ENCODE peak calls at places on chromosome 16, in four cellular contexts. One of them, this sample, is unnamed.

GRCh38 chr16:8721693-8722348 is 47.4 kb downstream of the ABAT start:
- DNase-seq in K562: peak; percentile 9
- DNase-seq in HCT116: no peak
- DNase-seq in HepG2: no peak
- DNase-seq in this sample: no peak

GRCh38 chr16:89827383-89828198 is 684 bp upstream of the SPIRE2 start:
- DNase-seq in K562: peak; percentile 55
- DNase-seq in HCT116: peak; percentile 54
- DNase-seq in HepG2: peak; percentile 79
- DNase-seq in this sample: no peak

GRCh38 chr16:64278196-64278595 is 843.7 kb downstream of the CDH11 start:
- DNase-seq in K562: no peak
- DNase-seq in HCT116: no peak
- DNase-seq in HepG2: no peak
- DNase-seq in this sample: no peak

GRCh38 chr16:89170346-89171215 is 967 bp upstream of the CDH15 start:
- DNase-seq in K562: peak; percentile 41
- DNase-seq in HCT116: peak; percentile 57
- DNase-seq in HepG2: no peak
- DNase-seq in this sample: no peak

GRCh38 chr16:10817963-10818941 is at the start of gene TVP23A:
- DNase-seq in K562: peak; percentile 60
- DNase-seq in HCT116: no peak
- DNase-seq in HepG2: no peak
- DNase-seq in this sample: no peak

GRCh38 chr16:55668337-55669281 is 12.8 kb downstream of the SLC6A2 start:
- DNase-seq in K562: no peak
- DNase-seq in HCT116: no peak
- DNase-seq in HepG2: peak; percentile 33
- DNase-seq in this sample: peak; percentile 8

GRCh38 chr16:22386976-22387375 is 12.6 kb upstream of the CDR2 start:
- DNase-seq in K562: no peak
- DNase-seq in HCT116: no peak
- DNase-seq in HepG2: no peak
- DNase-seq in this sample: no peak

GRCh38 chr16:19840524-19841110 is 44.0 kb downstream of the GPRC5B start:
- DNase-seq in K562: peak; percentile 9
- DNase-seq in HCT116: no peak
- DNase-seq in HepG2: no peak
- DNase-seq in this sample: no peak

GRCh38 chr16:76378020-76378419 is 100.8 kb downstream of the CNTNAP4 start:
- DNase-seq in K562: no peak
- DNase-seq in HCT116: no peak
- DNase-seq in HepG2: no peak
- DNase-seq in this sample: no peak

GRCh38 chr16:50644730-50645129 is 36.4 kb downstream of the SNX20 start:
- DNase-seq in K562: no peak
- DNase-seq in HCT116: peak; percentile 19
- DNase-seq in HepG2: no peak
- DNase-seq in this sample: no peak

GRCh38 chr16:23026777-23027362 is 122.4 kb downstream of the USP31 start:
- DNase-seq in K562: peak; percentile 12
- DNase-seq in HCT116: no peak
- DNase-seq in HepG2: peak; percentile 37
- DNase-seq in this sample: no peak

GRCh38 chr16:12132290-12132689 is 155.8 kb downstream of the SNX29 start:
- DNase-seq in K562: no peak
- DNase-seq in HCT116: no peak
- DNase-seq in HepG2: no peak
- DNase-seq in this sample: no peak

GRCh38 chr16:89256651-89257254 is 39.2 kb downstream of the ZNF778 start:
- DNase-seq in K562: no peak
- DNase-seq in HCT116: no peak
- DNase-seq in HepG2: no peak
- DNase-seq in this sample: no peak

GRCh38 chr16:25855818-25856217 is 164.1 kb downstream of the HS3ST4 start:
- DNase-seq in K562: no peak
- DNase-seq in HCT116: no peak
- DNase-seq in HepG2: no peak
- DNase-seq in this sample: no peak

GRCh38 chr16:68403704-68404103 is 44.6 kb downstream of the SMPD3 start:
- DNase-seq in K562: no peak
- DNase-seq in HCT116: no peak
- DNase-seq in HepG2: no peak
- DNase-seq in this sample: no peak

GRCh38 chr16:85473909-85474640 is 139.0 kb upstream of the GSE1 start:
- DNase-seq in K562: no peak
- DNase-seq in HCT116: no peak
- DNase-seq in HepG2: no peak
- DNase-seq in this sample: no peak

GRCh38 chr16:85173981-85174751 is 61.9 kb upstream of the CIBAR2 start:
- DNase-seq in K562: peak; percentile 30
- DNase-seq in HCT116: peak; percentile 33
- DNase-seq in HepG2: peak; percentile 53
- DNase-seq in this sample: peak; percentile 24

GRCh38 chr16:72109300-72109699 is 15.7 kb downstream of the DHX38 start:
- DNase-seq in K562: no peak
- DNase-seq in HCT116: no peak
- DNase-seq in HepG2: no peak
- DNase-seq in this sample: no peak

GRCh38 chr16:49644143-49644460 is 211.8 kb downstream of the ZNF423 start:
- DNase-seq in K562: no peak
- DNase-seq in HCT116: no peak
- DNase-seq in HepG2: no peak
- DNase-seq in this sample: no peak

GRCh38 chr16:89721644-89722391 is 481 bp downstream of the ZNF276 start:
- DNase-seq in K562: peak; percentile 58
- DNase-seq in HCT116: no peak
- DNase-seq in HepG2: no peak
- DNase-seq in this sample: no peak

GRCh38 chr16:81189100-81189664 is 49.3 kb upstream of the BCO1 start:
- DNase-seq in K562: peak; percentile 62
- DNase-seq in HCT116: no peak
- DNase-seq in HepG2: no peak
- DNase-seq in this sample: no peak

GRCh38 chr16:55662641-55663040 is 6.9 kb downstream of the SLC6A2 start:
- DNase-seq in K562: no peak
- DNase-seq in HCT116: no peak
- DNase-seq in HepG2: no peak
- DNase-seq in this sample: no peak

GRCh38 chr16:17359778-17360177 is 111.0 kb downstream of the XYLT1 start:
- DNase-seq in K562: no peak
- DNase-seq in HCT116: no peak
- DNase-seq in HepG2: no peak
- DNase-seq in this sample: no peak

DNA sequence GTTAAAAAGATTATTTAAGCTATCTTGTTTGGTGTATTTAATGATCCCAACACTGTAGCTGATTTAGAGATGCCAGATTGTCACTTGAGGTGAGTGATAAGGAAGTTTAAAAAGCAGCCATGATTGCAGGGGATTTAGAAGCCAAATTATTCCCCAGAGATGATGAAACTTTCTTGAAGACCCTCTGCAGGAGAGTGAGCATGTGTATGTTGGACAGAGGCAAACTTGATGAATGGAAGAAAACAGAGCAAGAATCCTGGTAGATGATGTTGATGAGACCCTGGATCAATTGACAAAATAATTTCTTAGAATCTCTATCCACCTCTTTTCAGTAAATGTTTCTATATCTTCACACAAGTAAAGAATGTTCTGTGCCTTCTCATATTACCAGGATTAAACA is 14.4 kb upstream of the ADAMTS18 start:
- DNase-seq in K562: no peak
- DNase-seq in HCT116: no peak
- DNase-seq in HepG2: no peak
- DNase-seq in this sample: no peak
- TF ChIP-seq TCF7L2 in K562: no peak
- TF ChIP-seq TCF7L2 in HCT116: no peak
- TF ChIP-seq TCF7L2 in HepG2: no peak
- TF ChIP-seq TCF7L2 in this sample: no peak

GRCh38 chr16:31819948-31820347 is 53.7 kb upstream of the ZNF267 start:
- DNase-seq in K562: no peak
- DNase-seq in HCT116: no peak
- DNase-seq in HepG2: no peak
- DNase-seq in this sample: no peak
- H3K9me3 ChIP-seq in K562: no peaks in the 10 kb centered on the region
- H3K9me3 ChIP-seq in HCT116: no peaks in the 10 kb centered on the region
- H3K9me3 ChIP-seq in HepG2: no peaks in the 10 kb centered on the region
- H3K9me3 ChIP-seq in this sample: no peaks in the 10 kb centered on the region

GRCh38 chr16:1509307-1510221 is 16.4 kb downstream of the TELO2 start:
- DNase-seq in K562: no peak
- DNase-seq in HCT116: no peak
- DNase-seq in HepG2: no peak
- DNase-seq in this sample: no peak

GRCh38 chr16:1510941-1511351 is 17.8 kb downstream of the TELO2 start:
- DNase-seq in K562: no peak
- DNase-seq in HCT116: no peak
- DNase-seq in HepG2: no peak
- DNase-seq in this sample: no peak

GRCh38 chr16:1510272-1510671 is 17.1 kb downstream of the TELO2 start:
- DNase-seq in K562: no peak
- DNase-seq in HCT116: no peak
- DNase-seq in HepG2: no peak
- DNase-seq in this sample: no peak

GRCh38 chr16:1506494-1507213 is 13.5 kb downstream of the TELO2 start:
- DNase-seq in K562: no peak
- DNase-seq in HCT116: no peak
- DNase-seq in HepG2: no peak
- DNase-seq in this sample: no peak

GRCh38 chr16:1508494-1509167 is 15.5 kb downstream of the TELO2 start:
- DNase-seq in K562: no peak
- DNase-seq in HCT116: no peak
- DNase-seq in HepG2: no peak
- DNase-seq in this sample: no peak
- H3K27ac ChIP-seq in K562: no peak overlapping the region
- H3K27ac ChIP-seq in HCT116: no peak overlapping the region
- H3K27ac ChIP-seq in HepG2: no peak overlapping the region
- H3K27ac ChIP-seq in this sample: no peak overlapping the region

DNA sequence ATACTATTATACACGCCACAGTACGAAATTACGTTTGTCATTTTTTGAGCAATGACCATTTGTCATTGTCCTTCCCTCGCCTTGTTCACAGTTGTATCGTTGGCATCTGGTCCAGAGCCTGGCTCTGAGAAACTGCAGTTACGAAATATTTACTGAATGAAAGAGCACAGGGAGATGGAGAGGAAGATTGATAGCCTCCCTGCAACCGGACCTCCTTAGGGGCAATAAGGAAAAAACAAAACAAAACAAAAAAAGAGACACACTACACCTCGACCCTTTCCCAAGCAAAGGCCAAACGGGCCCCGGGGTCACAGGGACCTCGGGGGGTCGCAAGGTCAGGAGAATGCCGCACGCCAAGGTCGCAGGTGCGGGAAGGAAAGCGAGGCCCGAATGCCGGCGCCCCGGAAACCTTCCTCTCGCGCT is 857 bp downstream of the GOT2 start:
- DNase-seq in K562: peak; percentile 23
- DNase-seq in HCT116: no peak
- DNase-seq in HepG2: peak; percentile 26
- DNase-seq in this sample: no peak
- TF ChIP-seq TCF7L2 in K562: no peak
- TF ChIP-seq TCF7L2 in HCT116: no peak
- TF ChIP-seq TCF7L2 in HepG2: no peak
- TF ChIP-seq TCF7L2 in this sample: no peak

GRCh38 chr16:7399296-7399695 is 66.7 kb downstream of the RBFOX1 start:
- DNase-seq in K562: no peak
- DNase-seq in HCT116: no peak
- DNase-seq in HepG2: no peak
- DNase-seq in this sample: no peak
- H3K9me3 ChIP-seq in K562: no peaks in the 10 kb centered on the region
- H3K9me3 ChIP-seq in HCT116: peaks cover 23% of the 10 kb centered on the region
- H3K9me3 ChIP-seq in HepG2: no peaks in the 10 kb centered on the region
- H3K9me3 ChIP-seq in this sample: no peaks in the 10 kb centered on the region

GRCh38 chr16:66899945-66900688 is 18.6 kb downstream of the CDH16 start:
- DNase-seq in K562: peak; percentile 97
- DNase-seq in HCT116: no peak
- DNase-seq in HepG2: peak; percentile 72
- DNase-seq in this sample: no peak

GRCh38 chr16:66899310-66899944 is 19.1 kb downstream of the PDP2 start:
- DNase-seq in K562: peak; percentile 32
- DNase-seq in HCT116: no peak
- DNase-seq in HepG2: no peak
- DNase-seq in this sample: no peak

GRCh38 chr16:66900721-66901441 is 17.8 kb downstream of the CDH16 start:
- DNase-seq in K562: peak; percentile 60
- DNase-seq in HCT116: no peak
- DNase-seq in HepG2: no peak
- DNase-seq in this sample: no peak

GRCh38 chr16:66898207-66898606 is 17.9 kb downstream of the PDP2 start:
- DNase-seq in K562: no peak
- DNase-seq in HCT116: no peak
- DNase-seq in HepG2: no peak
- DNase-seq in this sample: no peak

GRCh38 chr16:66898933-66899309 is 18.6 kb downstream of the PDP2 start:
- DNase-seq in K562: no peak
- DNase-seq in HCT116: no peak
- DNase-seq in HepG2: no peak
- DNase-seq in this sample: no peak
- H3K27ac ChIP-seq in K562: peak overlapping the region; percentile 87
- H3K27ac ChIP-seq in HCT116: no peak overlapping the region
- H3K27ac ChIP-seq in HepG2: no peak overlapping the region
- H3K27ac ChIP-seq in this sample: no peak overlapping the region

GRCh38 chr16:57644383-57645014 is 16.1 kb downstream of the ADGRG1 start:
- DNase-seq in K562: no peak
- DNase-seq in HCT116: no peak
- DNase-seq in HepG2: no peak
- DNase-seq in this sample: no peak
- TF ChIP-seq TCF7L2 in K562: no peak
- TF ChIP-seq TCF7L2 in HCT116: no peak
- TF ChIP-seq TCF7L2 in HepG2: no peak
- TF ChIP-seq TCF7L2 in this sample: no peak

GRCh38 chr16:3389663-3390338 is 11.0 kb downstream of the ZSCAN32 start:
- DNase-seq in K562: peak; percentile 41
- DNase-seq in HCT116: no peak
- DNase-seq in HepG2: no peak
- DNase-seq in this sample: no peak
- H3K9me3 ChIP-seq in K562: peaks cover 20% of the 10 kb centered on the region
- H3K9me3 ChIP-seq in HCT116: peaks cover 6% of the 10 kb centered on the region
- H3K9me3 ChIP-seq in HepG2: no peaks in the 10 kb centered on the region
- H3K9me3 ChIP-seq in this sample: peaks cover 46% of the 10 kb centered on the region

DNA sequence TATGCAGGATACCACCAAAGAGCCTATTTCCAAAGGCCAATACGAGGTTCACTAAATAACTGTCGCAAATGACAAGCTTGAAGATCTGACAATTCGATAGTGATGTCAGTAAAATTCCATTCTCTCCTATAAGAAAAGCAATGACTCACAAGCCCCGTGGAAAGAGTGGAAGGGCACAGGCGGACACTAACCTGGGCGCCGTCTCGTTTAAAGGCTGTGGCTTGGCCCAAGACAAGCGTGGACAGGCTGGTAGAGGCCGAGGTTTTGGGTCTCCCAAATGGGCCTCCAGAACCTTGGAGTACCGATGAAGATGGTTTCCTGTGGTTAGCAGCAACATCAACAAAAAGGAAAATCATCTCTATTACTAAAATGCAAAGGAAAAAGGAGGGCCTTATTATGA is 16.5 kb upstream of the SLC38A8 start:
- DNase-seq in K562: no peak
- DNase-seq in HCT116: no peak
- DNase-seq in HepG2: no peak
- DNase-seq in this sample: no peak
- H3K27ac ChIP-seq in K562: no peak overlapping the region
- H3K27ac ChIP-seq in HCT116: no peak overlapping the region
- H3K27ac ChIP-seq in HepG2: no peak overlapping the region
- H3K27ac ChIP-seq in this sample: no peak overlapping the region